ENCODE peak calls at places on chromosomes 3 and 15, in four cellular contexts. U is NB4, A is mesothelial cell of epicardium, W is cardiac muscle cell. X is an unnamed sample.

GRCh38 chr15:77915261-77915960 is 162.1 kb downstream of the TBC1D2B start:
- DNase-seq in U (no peak), A (no peak), W (no peak), X (peak; percentile 34)

GRCh38 chr3:73228425-73228824 is 167.0 kb downstream of the EBLN2 start:
- DNase-seq in U (no peak), A (no peak), W (no peak), X (no peak)

GRCh38 chr15:51736646-51737537 is 563 bp downstream of the LYSMD2 start:
- DNase-seq in U (peak; percentile 71), A (no peak), W (peak; percentile 24), X (peak; percentile 77)

GRCh38 chr3:65953881-65954733 is 84.6 kb downstream of the MAGI1 start:
- DNase-seq in U (no peak), A (no peak), W (peak; percentile 50), X (no peak)

GRCh38 chr3:97952280-97952679 is 20.0 kb downstream of the RIOX2 start:
- DNase-seq in U (no peak), A (no peak), W (peak; percentile 78), X (peak; percentile 72)

GRCh38 chr15:88894348-88894818 is 961 bp downstream of the HAPLN3 start:
- DNase-seq in U (peak; percentile 59), A (peak; percentile 58), W (peak; percentile 58), X (no peak)

GRCh38 chr15:70835415-70835814 is 18.5 kb downstream of the LARP6 start:
- DNase-seq in U (no peak), A (no peak), W (no peak), X (peak; percentile 88)

GRCh38 chr15:74776851-74777768 is 4.8 kb upstream of the CSK start:
- DNase-seq in U (peak; percentile 96), A (no peak), W (peak; percentile 36), X (no peak)

GRCh38 chr3:178245385-178245778 is 290.9 kb upstream of the KCNMB2 start:
- DNase-seq in U (no peak), A (no peak), W (no peak), X (no peak)

GRCh38 chr15:43105077-43105769 is 615 bp downstream of the UBR1 start:
- DNase-seq in U (peak; percentile 25), A (no peak), W (no peak), X (no peak)

GRCh38 chr3:58214484-58215316 is 3.9 kb upstream of the DNASE1L3 start:
- DNase-seq in U (no peak), A (no peak), W (no peak), X (no peak)

DNA sequence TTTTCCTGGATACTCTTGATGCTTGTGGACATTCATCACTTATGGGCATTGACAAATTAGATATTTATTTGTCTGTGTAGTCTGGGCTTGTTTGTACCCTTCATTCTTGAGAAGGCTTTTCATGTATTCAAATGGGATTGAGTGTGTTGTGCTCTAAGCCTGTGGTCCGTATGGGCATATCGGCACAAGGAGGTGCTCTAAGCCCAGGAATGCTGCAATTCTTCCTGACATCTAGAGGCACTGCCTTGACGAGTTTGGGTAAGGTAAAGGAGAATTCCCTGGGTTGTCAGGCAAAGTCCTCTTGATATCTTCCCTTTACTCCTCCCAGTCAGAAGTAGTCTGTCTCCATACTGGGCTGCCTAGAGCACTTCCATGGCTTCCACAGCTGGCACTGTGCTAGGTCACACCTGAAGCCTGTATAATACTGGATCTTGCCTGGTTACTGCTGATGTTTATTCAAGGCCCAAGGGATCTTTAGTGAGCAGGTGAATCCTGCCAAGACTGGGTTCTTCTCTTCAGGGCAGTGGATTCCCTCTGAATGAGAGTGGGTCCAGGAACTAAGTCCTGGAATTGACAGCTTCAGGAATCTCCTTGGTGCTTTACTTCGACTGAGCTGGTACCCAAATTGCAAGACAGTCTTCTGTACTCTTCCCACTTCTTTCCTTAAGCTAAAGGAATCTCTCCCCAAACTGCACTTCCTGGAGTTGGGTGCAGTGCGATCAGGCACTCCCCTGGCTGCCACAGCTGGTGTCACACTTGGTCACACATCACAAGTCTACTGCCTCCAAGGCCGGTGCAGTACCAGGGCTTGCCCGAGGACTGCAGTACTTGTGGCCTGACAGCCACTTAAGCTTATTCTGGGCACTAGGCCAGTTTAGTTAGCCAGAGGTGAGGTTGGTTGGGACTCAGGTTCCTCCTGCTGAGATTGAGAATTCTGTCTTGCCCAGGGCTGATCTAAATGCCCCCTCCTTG is 46.0 kb downstream of the GALK2 start:
- DNase-seq in U (no peak), A (no peak), W (peak; percentile 5), X (no peak)
- TF ChIP-seq CTCF in U (no peak), A (no peak), W (no peak), X (no peak)

GRCh38 chr15:30046414-30046813 is 36.3 kb upstream of the GOLGA8J start:
- DNase-seq in U (no peak), A (no peak), W (no peak), X (no peak)

GRCh38 chr15:30042556-30042955 is 40.2 kb upstream of the GOLGA8J start:
- DNase-seq in U (no peak), A (no peak), W (peak; percentile 19), X (no peak)

GRCh38 chr15:30041868-30042267 is 40.9 kb upstream of the GOLGA8J start:
- DNase-seq in U (no peak), A (no peak), W (no peak), X (no peak)

GRCh38 chr15:30044377-30044776 is 38.4 kb upstream of the GOLGA8J start:
- DNase-seq in U (no peak), A (no peak), W (no peak), X (no peak)

GRCh38 chr15:30043211-30043655 is 39.5 kb upstream of the GOLGA8J start:
- DNase-seq in U (no peak), A (no peak), W (peak; percentile 32), X (no peak)
- TF ChIP-seq CTCF in U (no peak), A (no peak), W (peak; percentile 26), X (no peak)

GRCh38 chr15:60590935-60591490 is 112.1 kb upstream of the ICE2 start:
- DNase-seq in U (peak; percentile 13), A (peak; percentile 32), W (peak; percentile 43), X (peak; percentile 76)
- TF ChIP-seq CTCF in U (no peak), A (no peak), W (peak; percentile 7), X (no peak)

GRCh38 chr3:52800079-52800478 is 5.5 kb downstream of the ITIH3 start:
- DNase-seq in U (no peak), A (no peak), W (peak; percentile 63), X (no peak)
- TF ChIP-seq CTCF in U (no peak), A (no peak), W (no peak), X (no peak)

GRCh38 chr3:56154297-56154696 is 314.0 kb downstream of the ERC2 start:
- DNase-seq in U (peak; percentile 25), A (no peak), W (no peak), X (no peak)
- TF ChIP-seq CTCF in U (no peak), A (no peak), W (no peak), X (no peak)

DNA sequence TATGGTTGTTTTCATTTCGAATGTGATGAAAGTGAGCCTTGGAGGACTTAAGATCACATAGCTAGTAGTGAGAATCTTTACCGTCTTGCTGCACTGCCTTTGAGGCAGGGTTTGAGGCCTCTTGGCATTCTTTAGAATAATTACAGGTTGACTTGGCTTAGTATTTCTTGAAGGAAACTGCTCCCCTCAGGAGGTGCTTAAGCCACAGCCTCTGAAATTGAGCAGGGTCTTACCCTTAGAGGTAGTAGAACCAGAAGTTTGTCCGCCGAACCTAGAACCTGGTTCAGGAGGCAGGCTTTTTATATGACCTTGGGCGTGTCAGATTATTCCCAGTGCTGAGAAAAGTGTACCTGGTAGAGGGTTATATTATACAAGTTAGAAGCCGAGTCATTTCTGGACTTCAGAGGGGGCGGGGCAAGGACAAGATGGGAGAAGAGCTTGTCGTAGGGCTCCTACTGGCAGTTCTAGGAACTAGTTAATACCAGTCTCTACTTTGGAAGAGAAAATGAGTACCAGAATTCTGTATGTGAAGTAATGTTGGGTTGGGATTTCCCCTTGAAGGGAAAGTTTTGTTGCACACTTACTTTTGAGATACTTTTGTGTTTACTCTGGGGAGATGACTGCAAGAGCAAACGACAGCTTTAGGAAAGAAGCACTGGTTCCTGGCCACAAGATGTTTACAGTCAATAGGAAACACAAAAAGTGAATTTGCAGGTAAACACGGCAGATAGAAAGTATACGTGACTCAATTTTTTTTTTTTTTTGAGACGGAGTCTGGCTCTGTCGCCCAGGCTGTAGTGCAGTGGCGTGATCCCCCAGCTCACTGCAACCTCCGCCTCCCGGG is 1.3 kb downstream of the TFG start:
- DNase-seq in U (peak; percentile 69), A (no peak), W (peak; percentile 69), X (no peak)
- TF ChIP-seq CTCF in U (no peak), A (no peak), W (peak; percentile 48), X (peak; percentile 12)

DNA sequence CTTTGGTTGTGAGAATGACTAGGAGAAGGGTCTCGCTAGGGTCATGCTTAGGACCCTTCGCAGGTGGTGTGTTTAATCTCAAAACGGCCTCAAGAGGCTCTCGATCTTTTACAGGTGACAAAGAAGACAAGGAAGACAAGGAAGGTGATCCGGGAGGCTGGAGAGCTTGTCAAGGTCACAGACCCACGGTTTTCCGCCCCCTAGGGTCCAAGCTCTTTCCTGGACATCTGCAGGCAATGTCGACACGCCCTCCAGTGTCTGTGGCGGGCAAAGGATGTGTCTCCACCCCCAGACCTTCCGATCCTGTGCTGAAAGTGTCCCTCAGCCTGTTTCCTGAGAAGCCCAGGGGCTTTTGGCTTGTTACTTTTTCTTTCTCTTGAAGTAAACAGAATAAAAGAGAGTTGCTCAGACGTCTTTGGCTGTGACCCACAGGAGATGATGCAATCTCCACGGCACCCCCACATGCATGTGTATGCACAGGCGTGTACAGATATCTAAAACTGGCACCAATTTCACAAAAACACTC is 108.7 kb downstream of the KLF13 start:
- DNase-seq in U (peak; percentile 96), A (no peak), W (peak; percentile 89), X (peak; percentile 89)
- TF ChIP-seq CTCF in U (peak; percentile 80), A (no peak), W (peak; percentile 79), X (peak; percentile 70)

GRCh38 chr3:51975857-51976549 is 1.1 kb downstream of the ABHD14A start:
- DNase-seq in U (peak; percentile 50), A (no peak), W (peak; percentile 81), X (peak; percentile 91)
- TF ChIP-seq CTCF in U (peak; percentile 14), A (no peak), W (peak; percentile 29), X (no peak)

GRCh38 chr15:99981839-99982658 is 248.8 kb upstream of the LYSMD4 start:
- DNase-seq in U (no peak), A (no peak), W (no peak), X (no peak)

GRCh38 chr15:99979371-99979770 is 246.1 kb upstream of the LYSMD4 start:
- DNase-seq in U (no peak), A (no peak), W (no peak), X (no peak)

GRCh38 chr15:99982662-99983061 is 249.4 kb upstream of the LYSMD4 start:
- DNase-seq in U (no peak), A (no peak), W (no peak), X (no peak)

GRCh38 chr15:99980791-99981190 is 247.6 kb upstream of the LYSMD4 start:
- DNase-seq in U (no peak), A (no peak), W (no peak), X (no peak)

DNA sequence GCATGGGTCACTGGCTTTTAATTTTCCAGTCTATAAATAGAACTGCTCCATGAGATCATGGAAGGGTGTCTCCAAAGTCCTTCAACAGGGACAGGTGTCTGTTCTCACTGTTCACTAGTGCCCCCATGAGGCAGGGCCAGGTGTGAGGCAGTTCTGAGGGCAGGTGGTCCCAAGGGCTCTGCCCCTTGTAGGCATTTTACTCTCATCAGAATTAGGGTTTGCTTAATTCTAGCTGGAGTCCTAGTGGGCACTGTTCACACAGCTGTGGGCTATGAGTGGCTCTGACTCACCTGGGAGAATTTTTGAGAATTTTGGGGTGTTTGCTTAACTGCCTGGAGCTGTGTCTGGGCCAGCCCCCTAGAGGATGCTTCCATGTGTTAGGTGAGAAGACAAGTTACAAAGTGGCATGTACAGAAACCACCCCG is 248.0 kb upstream of the LYSMD4 start:
- DNase-seq in U (no peak), A (no peak), W (no peak), X (no peak)
- TF ChIP-seq CTCF in U (no peak), A (no peak), W (peak; percentile 8), X (no peak)

GRCh38 chr3:56321892-56322291 is 146.4 kb downstream of the ERC2 start:
- DNase-seq in U (no peak), A (no peak), W (no peak), X (no peak)
- TF ChIP-seq CTCF in U (no peak), A (no peak), W (no peak), X (no peak)

X was measured in sigmoid colon.